ENCODE peak calls at places on chromosomes 1 and 21, in seven cellular contexts. U is brain microvascular endothelial cell, F is heart left ventricle, W is stomach, J is K562, N is colonic mucosa, A is GM23338. R is an unnamed sample.

GRCh38 chr1:23728997-23729390 is 14.3 kb upstream of the ELOA start:
- DNase-seq in U (no peak), F (no peak), W (no peak), J (no peak), N (no peak), A (no peak), R (no peak)

GRCh38 chr1:195200772-195201171 is 1407.5 kb downstream of the KCNT2 start:
- DNase-seq in U (no peak), F (no peak), W (no peak), J (no peak), N (no peak), A (no peak), R (no peak)

GRCh38 chr1:25774921-25775774 is 24.8 kb upstream of the SELENON start:
- DNase-seq in U (no peak), F (no peak), W (no peak), J (no peak), N (no peak), A (no peak), R (no peak)

GRCh38 chr1:147292635-147293251 is 50.3 kb downstream of the CHD1L start:
- DNase-seq in U (peak), F (no peak), W (no peak), J (no peak), N (no peak), A (no peak), R (peak)

GRCh38 chr1:217311766-217312165 is 319.1 kb downstream of the GPATCH2 start:
- DNase-seq in U (peak), F (no peak), W (no peak), J (no peak), N (no peak), A (peak), R (peak)

GRCh38 chr1:44464361-44464760 is 59.3 kb downstream of the RNF220 start:
- DNase-seq in U (peak), F (no peak), W (no peak), J (no peak), N (no peak), A (no peak), R (no peak)

GRCh38 chr1:179128520-179128919 is 46.6 kb downstream of the TOR3A start:
- DNase-seq in U (no peak), F (no peak), W (peak), J (no peak), N (no peak), A (no peak), R (no peak)

GRCh38 chr1:158819461-158820443 is 11.4 kb upstream of the MNDA start:
- DNase-seq in U (peak), F (no peak), W (no peak), J (peak), N (no peak), A (no peak), R (no peak)

GRCh38 chr1:77412794-77413530 is 131.1 kb downstream of the AK5 start:
- DNase-seq in U (no peak), F (no peak), W (no peak), J (no peak), N (no peak), A (peak), R (no peak)

GRCh38 chr1:63169057-63169456 is 153.3 kb upstream of the FOXD3 start:
- DNase-seq in U (no peak), F (no peak), W (no peak), J (no peak), N (no peak), A (no peak), R (no peak)

GRCh38 chr1:42739753-42740700 is at the start of gene CLDN19:
- DNase-seq in U (no peak), F (no peak), W (no peak), J (peak), N (no peak), A (peak), R (no peak)

GRCh38 chr1:16924216-16924918 is 2.6 kb downstream of the CROCC start:
- DNase-seq in U (no peak), F (peak), W (no peak), J (no peak), N (no peak), A (no peak), R (no peak)

GRCh38 chr1:16145988-16146887 is 9.6 kb downstream of the EPHA2 start:
- DNase-seq in U (peak), F (peak), W (peak), J (peak), N (peak), A (peak), R (peak)

GRCh38 chr1:59502009-59502691 is 205.3 kb downstream of the FGGY start:
- DNase-seq in U (no peak), F (no peak), W (no peak), J (no peak), N (no peak), A (no peak), R (peak)

GRCh38 chr1:159646687-159647086 is 59.1 kb downstream of the APCS start:
- DNase-seq in U (no peak), F (no peak), W (no peak), J (no peak), N (no peak), A (no peak), R (no peak)

GRCh38 chr21:30072496-30072895 is 94.1 kb downstream of the CLDN17 start:
- DNase-seq in U (peak), F (no peak), W (peak), J (no peak), N (peak), A (peak), R (peak)

GRCh38 chr1:21268281-21269239 is 21.7 kb downstream of the ECE1 start:
- DNase-seq in U (no peak), F (peak), W (peak), J (no peak), N (no peak), A (no peak), R (no peak)

GRCh38 chr1:167141963-167142362 is 48.1 kb downstream of the STYXL2 start:
- DNase-seq in U (no peak), F (no peak), W (no peak), J (no peak), N (no peak), A (no peak), R (no peak)

GRCh38 chr1:157961805-157962762 is 31.4 kb upstream of the KIRREL1 start:
- DNase-seq in U (peak), F (no peak), W (no peak), J (no peak), N (no peak), A (peak), R (peak)

GRCh38 chr1:170192535-170192934 is 46.8 kb downstream of the NTMT2 start:
- DNase-seq in U (no peak), F (no peak), W (no peak), J (no peak), N (no peak), A (no peak), R (no peak)

GRCh38 chr1:74502432-74502831 is 10.0 kb downstream of the LRRC53 start:
- DNase-seq in U (peak), F (no peak), W (no peak), J (no peak), N (no peak), A (peak), R (peak)

GRCh38 chr1:228391411-228392020 is 15.1 kb downstream of the TRIM11 start:
- DNase-seq in U (no peak), F (peak), W (no peak), J (no peak), N (no peak), A (no peak), R (no peak)

GRCh38 chr1:48931571-48932251 is 155.0 kb upstream of the BEND5 start:
- DNase-seq in U (no peak), F (no peak), W (peak), J (no peak), N (no peak), A (peak), R (peak)

GRCh38 chr1:246947255-246947654 is 15.5 kb upstream of the AHCTF1 start:
- DNase-seq in U (peak), F (no peak), W (peak), J (no peak), N (peak), A (no peak), R (no peak)

GRCh38 chr21:43290529-43291346 is 121.9 kb downstream of the CRYAA start:
- DNase-seq in U (no peak), F (peak), W (no peak), J (no peak), N (no peak), A (no peak), R (no peak)

GRCh38 chr1:204711947-204712701 is 26.6 kb upstream of the LRRN2 start:
- DNase-seq in U (no peak), F (no peak), W (no peak), J (no peak), N (peak), A (no peak), R (no peak)

GRCh38 chr1:171286032-171286705 is 27.8 kb upstream of the FMO4 start:
- DNase-seq in U (peak), F (no peak), W (no peak), J (no peak), N (no peak), A (no peak), R (no peak)

GRCh38 chr1:169892819-169893644 is 664 bp downstream of the SCYL3 start:
- DNase-seq in U (peak), F (peak), W (no peak), J (no peak), N (peak), A (no peak), R (peak)

GRCh38 chr21:36325373-36326010 is 5.5 kb downstream of the MORC3 start:
- DNase-seq in U (no peak), F (no peak), W (no peak), J (no peak), N (no peak), A (no peak), R (no peak)

GRCh38 chr1:119569095-119569494 is 62.1 kb downstream of the HSD3B1 start:
- DNase-seq in U (no peak), F (no peak), W (no peak), J (no peak), N (no peak), A (no peak), R (no peak)

GRCh38 chr1:205441318-205441633 is 14.6 kb downstream of the BLACAT1 start:
- DNase-seq in U (no peak), F (no peak), W (no peak), J (no peak), N (no peak), A (no peak), R (no peak)

DNA sequence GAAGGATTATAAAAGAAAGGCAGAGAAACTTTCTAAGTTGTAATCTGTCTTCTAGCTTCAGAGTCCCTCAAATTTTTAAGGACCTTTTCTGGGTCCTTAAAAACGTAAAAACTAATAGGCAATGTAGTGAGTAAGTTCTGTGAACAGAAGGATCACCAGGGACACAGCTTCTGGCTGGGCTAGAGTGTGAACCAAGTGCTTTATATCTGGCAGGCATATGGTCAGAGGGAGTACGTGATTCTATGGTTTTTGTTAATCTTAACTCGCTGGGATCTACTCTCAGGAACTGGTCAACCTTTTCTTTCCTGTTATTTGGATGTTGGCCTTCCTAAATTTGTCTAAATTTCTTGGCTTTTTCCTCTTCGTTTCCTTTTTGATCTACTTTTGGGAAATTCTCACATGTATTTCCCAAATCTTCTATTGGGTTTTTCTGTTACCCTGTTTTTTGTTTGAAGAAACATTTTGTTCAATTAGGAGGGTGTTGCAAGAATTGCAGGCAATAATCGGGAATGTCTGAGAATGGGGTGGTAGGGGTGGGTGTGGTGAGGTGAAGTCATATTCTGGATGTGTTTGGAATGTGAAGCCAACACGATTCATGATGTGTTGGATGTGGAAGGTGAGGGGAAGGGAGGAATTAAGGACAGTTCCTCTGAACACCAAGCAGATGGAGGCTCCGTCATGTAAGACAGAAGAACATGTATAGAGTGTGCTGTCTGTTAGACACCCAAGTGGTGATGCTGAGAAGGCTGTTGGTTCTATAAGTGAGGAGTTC is 193.2 kb downstream of the FMN2 start:
- DNase-seq in U (no peak), F (no peak), W (no peak), J (no peak), N (no peak), A (no peak), R (no peak)
- H3K4me3 ChIP-seq in U (no peak), F (no peak), W (no peak), J (no peak), N (no peak), A (no peak), R (no peak)

GRCh38 chr1:65003316-65003664 is 36.9 kb upstream of the JAK1 start:
- DNase-seq in U (no peak), F (no peak), W (no peak), J (no peak), N (no peak), A (peak), R (no peak)
- H3K27ac ChIP-seq in U (peak), F (peak), W (peak), J (no peak), N (peak), A (no peak), R (peak)

GRCh38 chr1:201468844-201469644 is at the start of gene PHLDA3:
- DNase-seq in U (peak), F (peak), W (peak), J (peak), N (peak), A (peak), R (peak)

GRCh38 chr1:201468501-201468843 is 516 bp downstream of the PHLDA3 start:
- DNase-seq in U (no peak), F (peak), W (peak), J (no peak), N (no peak), A (peak), R (peak)

GRCh38 chr1:201465698-201466290 is 3.2 kb downstream of the PHLDA3 start:
- DNase-seq in U (no peak), F (no peak), W (no peak), J (no peak), N (no peak), A (no peak), R (no peak)

GRCh38 chr1:201469645-201470074 is 672 bp upstream of the PHLDA3 start:
- DNase-seq in U (no peak), F (no peak), W (no peak), J (no peak), N (no peak), A (peak), R (no peak)

DNA sequence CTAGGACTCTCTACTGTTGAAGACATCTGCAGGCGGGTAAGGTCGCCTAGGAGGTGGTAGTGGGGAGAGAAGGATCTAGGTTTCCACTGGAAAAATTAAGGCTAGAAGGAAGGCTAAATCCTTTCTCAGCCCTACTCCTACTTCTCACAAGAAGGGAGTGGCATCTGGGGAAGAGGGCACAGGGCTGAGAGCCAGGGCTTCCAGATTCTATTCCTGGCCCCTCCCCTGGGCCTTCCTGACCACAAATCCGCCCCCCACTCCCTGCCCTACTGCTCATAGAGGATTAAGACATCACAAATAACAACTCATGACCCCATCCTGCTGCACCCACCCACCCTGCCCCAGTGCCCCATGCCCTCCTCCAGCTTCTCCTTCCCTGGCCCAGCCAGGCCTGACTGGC is 2.5 kb downstream of the PHLDA3 start:
- DNase-seq in U (no peak), F (no peak), W (peak), J (no peak), N (no peak), A (no peak), R (no peak)
- H3K4me3 ChIP-seq in U (peak), F (peak), W (peak), J (no peak), N (no peak), A (peak), R (peak)

GRCh38 chr1:234745844-234746797 is 136.1 kb upstream of the IRF2BP2 start:
- DNase-seq in U (peak), F (no peak), W (no peak), J (peak), N (no peak), A (no peak), R (peak)
- H3K27ac ChIP-seq in U (no peak), F (no peak), W (no peak), J (peak), N (no peak), A (no peak), R (no peak)

GRCh38 chr1:34166191-34167090 is 1.4 kb upstream of the CSMD2 start:
- DNase-seq in U (no peak), F (no peak), W (no peak), J (no peak), N (no peak), A (peak), R (peak)
- H3K4me3 ChIP-seq in U (no peak), F (no peak), W (no peak), J (no peak), N (no peak), A (peak), R (peak)

R was measured in A673.